ENCODE peak calls at places on chromosome 17, in eight cellular contexts. P is stimulated activated CD4-positive, alpha-beta T cell treated with anti-CD3 and anti-CD28 coated beads, Interleukin-12 subunit alpha, Interleukin-12 subunit beta, amount 100 ng/mL, for 24 hours; F is NCI-H748 treated with DMSO at 0.1 percent for 48 hours; D is Peyer's patch; W is fibroblast of pulmonary artery; N is substantia nigra; A is activated naive CD8-positive, alpha-beta T cell treated with anti-CD3 and anti-CD28 coated beads, Interleukin-2, amount 50 U/mL, for 24 hours; V is activated CD4-positive, alpha-beta T cell treated with anti-CD3 and anti-CD28 coated beads, Interleukin-2, amount 50 U/mL, for 48 hours. I is an unnamed sample.

GRCh38 chr17:36004604-36005003 is 3.3 kb upstream of the CCL15 start:
- DNase-seq in P (no peak), F (peak), D (peak), W (no peak), N (no peak), A (no peak), V (no peak), I (no peak)

GRCh38 chr17:43070257-43070656 is 45.2 kb downstream of the RND2 start:
- DNase-seq in P (no peak), F (no peak), D (no peak), W (no peak), N (no peak), A (no peak), V (no peak), I (no peak)

GRCh38 chr17:75457047-75457654 is 716 bp downstream of the TMEM94 start:
- DNase-seq in P (peak), F (peak), D (no peak), W (peak), N (no peak), A (peak), V (peak), I (no peak)

GRCh38 chr17:35038434-35038833 is 25.1 kb downstream of the RFFL start:
- DNase-seq in P (no peak), F (no peak), D (no peak), W (no peak), N (no peak), A (no peak), V (no peak), I (no peak)

GRCh38 chr17:38667099-38667786 is 7.5 kb downstream of the EPOP start:
- DNase-seq in P (peak), F (peak), D (peak), W (peak), N (peak), A (peak), V (peak), I (peak)

GRCh38 chr17:81057079-81057730 is 22.3 kb downstream of the BAIAP2 start:
- DNase-seq in P (no peak), F (no peak), D (peak), W (peak), N (no peak), A (no peak), V (no peak), I (no peak)

GRCh38 chr17:9408381-9408780 is 167.2 kb downstream of the STX8 start:
- DNase-seq in P (no peak), F (no peak), D (no peak), W (no peak), N (no peak), A (no peak), V (no peak), I (no peak)

GRCh38 chr17:39699818-39700147 is at the start of gene ERBB2:
- DNase-seq in P (no peak), F (no peak), D (peak), W (peak), N (no peak), A (no peak), V (no peak), I (peak)

GRCh38 chr17:40819528-40820125 is 2.8 kb downstream of the KRT10 start:
- DNase-seq in P (no peak), F (no peak), D (no peak), W (peak), N (no peak), A (no peak), V (no peak), I (no peak)

GRCh38 chr17:45096141-45096540 is 35.0 kb downstream of the NMT1 start:
- DNase-seq in P (no peak), F (no peak), D (no peak), W (peak), N (no peak), A (no peak), V (no peak), I (no peak)

GRCh38 chr17:78589031-78589675 is 12.0 kb upstream of the DNAH17 start:
- DNase-seq in P (no peak), F (no peak), D (no peak), W (no peak), N (no peak), A (no peak), V (no peak), I (no peak)

GRCh38 chr17:57859601-57860413 is 10.0 kb upstream of the MRPS23 start:
- DNase-seq in P (no peak), F (no peak), D (no peak), W (no peak), N (no peak), A (no peak), V (no peak), I (no peak)

GRCh38 chr17:37283414-37283961 is 92.3 kb upstream of the C17orf78 start:
- DNase-seq in P (no peak), F (no peak), D (no peak), W (peak), N (no peak), A (no peak), V (no peak), I (no peak)

GRCh38 chr17:58331815-58332719 is 3.5 kb upstream of the TSPOAP1 start:
- DNase-seq in P (peak), F (no peak), D (peak), W (no peak), N (peak), A (peak), V (peak), I (peak)

GRCh38 chr17:18026408-18026776 is 12.6 kb downstream of the ATPAF2 start:
- DNase-seq in P (no peak), F (no peak), D (peak), W (peak), N (no peak), A (peak), V (no peak), I (no peak)

GRCh38 chr17:32323046-32323445 is 18.9 kb downstream of the C17orf75 start:
- DNase-seq in P (no peak), F (no peak), D (no peak), W (no peak), N (no peak), A (no peak), V (no peak), I (no peak)

GRCh38 chr17:5069724-5070123 is 8.5 kb upstream of the ZFP3 start:
- DNase-seq in P (no peak), F (no peak), D (no peak), W (no peak), N (no peak), A (no peak), V (no peak), I (no peak)

GRCh38 chr17:80960797-80961452 is 30.7 kb upstream of the CHMP6 start:
- DNase-seq in P (no peak), F (no peak), D (no peak), W (no peak), N (no peak), A (no peak), V (no peak), I (no peak)

GRCh38 chr17:55451203-55451641 is 29.6 kb upstream of the MMD start:
- DNase-seq in P (no peak), F (no peak), D (no peak), W (peak), N (no peak), A (no peak), V (no peak), I (no peak)

GRCh38 chr17:32283745-32284207 is 18.1 kb downstream of the RHBDL3 start:
- DNase-seq in P (no peak), F (no peak), D (no peak), W (peak), N (no peak), A (no peak), V (no peak), I (no peak)

GRCh38 chr17:33964344-33964979 is 290.6 kb upstream of the CCL2 start:
- DNase-seq in P (no peak), F (no peak), D (no peak), W (no peak), N (no peak), A (no peak), V (no peak), I (no peak)

GRCh38 chr17:17780941-17781590 is 55.7 kb downstream of the SREBF1 start:
- DNase-seq in P (no peak), F (peak), D (no peak), W (peak), N (no peak), A (no peak), V (no peak), I (no peak)

GRCh38 chr17:58047751-58048150 is 35.5 kb upstream of the DYNLL2 start:
- DNase-seq in P (no peak), F (no peak), D (no peak), W (no peak), N (no peak), A (no peak), V (no peak), I (no peak)

GRCh38 chr17:73423806-73424205 is 112.0 kb upstream of the CDC42EP4 start:
- DNase-seq in P (no peak), F (no peak), D (no peak), W (no peak), N (no peak), A (no peak), V (no peak), I (no peak)

GRCh38 chr17:77735051-77735340 is 223.5 kb upstream of the TNRC6C start:
- DNase-seq in P (no peak), F (no peak), D (peak), W (no peak), N (no peak), A (no peak), V (no peak), I (no peak)

GRCh38 chr17:77076046-77076882 is 64.5 kb upstream of the SEC14L1 start:
- DNase-seq in P (no peak), F (peak), D (no peak), W (peak), N (no peak), A (no peak), V (no peak), I (no peak)

GRCh38 chr17:82883461-82884031 is 43.7 kb upstream of the ZNF750 start:
- DNase-seq in P (no peak), F (no peak), D (peak), W (no peak), N (no peak), A (no peak), V (no peak), I (no peak)

GRCh38 chr17:36949461-36949927 is 740 bp downstream of the AATF start:
- DNase-seq in P (no peak), F (no peak), D (no peak), W (no peak), N (no peak), A (no peak), V (no peak), I (no peak)

GRCh38 chr17:70181376-70181775 is 12.0 kb downstream of the KCNJ2 start:
- DNase-seq in P (no peak), F (no peak), D (no peak), W (no peak), N (no peak), A (no peak), V (no peak), I (no peak)